ENCODE peak calls at places on chromosomes 2 and 18, in five cellular contexts. L is mesenchymal stem cell, X is breast epithelium, I is H9, R is left ventricle myocardium inferior. Y is an unnamed sample. For H3K4me1, the result is how much of the 10 kb centered on the place peaks cover.

GRCh38 chr2:60550151-60550983 is 3.1 kb downstream of the BCL11A start:
- DNase-seq in L (peak), X (peak), I (peak), R (peak), Y (peak)

GRCh38 chr18:2587788-2588187 is 16.4 kb downstream of the NDC80 start:
- DNase-seq in L (no peak), X (no peak), I (no peak), R (no peak), Y (no peak)

GRCh38 chr2:199987586-199987985 is 32.2 kb downstream of the MAIP1 start:
- DNase-seq in L (no peak), X (no peak), I (no peak), R (no peak), Y (no peak)

GRCh38 chr18:47247833-47248609 is 3.4 kb downstream of the SKOR2 start:
- DNase-seq in L (no peak), X (no peak), I (peak), R (no peak), Y (no peak)

GRCh38 chr2:42386684-42387083 is 25.7 kb upstream of the COX7A2L start:
- DNase-seq in L (no peak), X (no peak), I (no peak), R (no peak), Y (no peak)

GRCh38 chr2:72185166-72185565 is 37.5 kb upstream of the CYP26B1 start:
- DNase-seq in L (no peak), X (no peak), I (no peak), R (no peak), Y (no peak)

GRCh38 chr2:121359937-121360565 is 75.0 kb upstream of the TFCP2L1 start:
- DNase-seq in L (no peak), X (no peak), I (no peak), R (peak), Y (peak)

GRCh38 chr18:70985948-70986347 is 697.1 kb downstream of the SOCS6 start:
- DNase-seq in L (no peak), X (no peak), I (no peak), R (no peak), Y (no peak)

GRCh38 chr18:23133860-23134779 is 1.2 kb upstream of the CABLES1 start:
- DNase-seq in L (no peak), X (peak), I (peak), R (no peak), Y (no peak)

GRCh38 chr2:135843671-135844070 is 6.7 kb upstream of the LCT start:
- DNase-seq in L (peak), X (no peak), I (no peak), R (no peak), Y (no peak)

GRCh38 chr2:25548587-25548986 is 124.8 kb downstream of the DTNB start:
- DNase-seq in L (peak), X (no peak), I (no peak), R (no peak), Y (no peak)

GRCh38 chr2:33614190-33614589 is 15.1 kb upstream of the FAM98A start:
- DNase-seq in L (no peak), X (no peak), I (no peak), R (no peak), Y (no peak)

GRCh38 chr18:63178526-63178880 is 141.1 kb downstream of the BCL2 start:
- DNase-seq in L (no peak), X (peak), I (no peak), R (peak), Y (peak)

GRCh38 chr18:13272411-13272810 is 53.9 kb downstream of the LDLRAD4 start:
- DNase-seq in L (no peak), X (no peak), I (no peak), R (peak), Y (no peak)

GRCh38 chr18:59516356-59517155 is 157.5 kb upstream of the LMAN1 start:
- DNase-seq in L (peak), X (no peak), I (no peak), R (peak), Y (no peak)

GRCh38 chr18:59512025-59512710 is 153.1 kb upstream of the LMAN1 start:
- DNase-seq in L (no peak), X (no peak), I (no peak), R (no peak), Y (no peak)

GRCh38 chr18:59517446-59518171 is 158.5 kb upstream of the LMAN1 start:
- DNase-seq in L (peak), X (no peak), I (no peak), R (no peak), Y (no peak)

GRCh38 chr18:59514193-59514592 is 155.1 kb upstream of the LMAN1 start:
- DNase-seq in L (peak), X (no peak), I (no peak), R (peak), Y (peak)

DNA sequence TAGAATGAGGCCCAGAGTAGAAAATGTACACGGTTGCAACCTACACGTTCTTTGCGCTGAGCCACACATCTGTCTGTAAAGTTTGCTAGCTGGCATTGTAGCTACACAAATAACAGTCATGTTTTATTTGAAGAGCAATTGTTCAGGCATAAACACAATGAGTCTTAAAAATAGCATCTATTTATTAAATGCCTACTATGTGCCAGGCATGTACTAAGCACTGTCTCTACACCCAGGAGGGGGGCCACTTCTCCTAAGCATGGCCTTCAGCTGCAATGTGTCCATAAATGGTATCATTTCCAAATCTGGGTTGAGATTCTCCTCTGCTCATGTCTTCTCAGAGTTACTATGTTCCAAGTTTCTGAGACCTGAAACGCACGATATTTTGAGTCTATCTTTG is 156.1 kb upstream of the LMAN1 start:
- DNase-seq in L (no peak), X (no peak), I (no peak), R (no peak), Y (no peak)
- H3K4me1 ChIP-seq in L (under half), X (under half), I (under half), R (half or more), Y (under half)

GRCh38 chr2:113895301-113895700 is 5.4 kb downstream of the ACTR3 start:
- DNase-seq in L (no peak), X (no peak), I (no peak), R (no peak), Y (no peak)

GRCh38 chr2:113895819-113896563 is 6.1 kb downstream of the ACTR3 start:
- DNase-seq in L (no peak), X (no peak), I (no peak), R (no peak), Y (no peak)

GRCh38 chr2:113899166-113899565 is 9.3 kb downstream of the ACTR3 start:
- DNase-seq in L (no peak), X (no peak), I (no peak), R (no peak), Y (no peak)

GRCh38 chr2:113894156-113894743 is 4.4 kb downstream of the ACTR3 start:
- DNase-seq in L (peak), X (no peak), I (no peak), R (no peak), Y (no peak)

GRCh38 chr2:113896791-113897190 is 6.9 kb downstream of the ACTR3 start:
- DNase-seq in L (no peak), X (no peak), I (no peak), R (no peak), Y (no peak)
- H3K4me1 ChIP-seq in L (under half), X (under half), I (under half), R (half or more), Y (half or more)

DNA sequence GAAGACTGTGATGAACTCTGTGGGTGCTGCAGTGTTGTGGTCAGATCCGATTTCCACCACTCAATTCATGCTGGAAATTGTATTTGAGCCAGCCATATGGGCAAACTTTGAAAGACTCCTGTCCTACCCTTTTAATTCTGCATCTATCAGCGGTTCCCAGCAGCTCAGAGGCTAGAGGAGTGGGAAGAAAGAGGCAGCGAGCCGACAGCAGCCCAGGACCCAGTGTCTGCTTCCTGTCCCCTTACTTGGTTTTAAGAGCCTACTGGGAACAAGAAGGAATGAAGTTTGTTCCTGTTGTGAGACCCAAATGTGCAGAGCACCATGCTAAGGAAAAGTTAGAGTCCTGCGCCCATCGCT is 72.7 kb upstream of the FOSL2 start:
- DNase-seq in L (no peak), X (no peak), I (no peak), R (no peak), Y (no peak)
- H3K4me1 ChIP-seq in L (under half), X (under half), I (under half), R (under half), Y (under half)

GRCh38 chr2:152471499-152471898 is 136.5 kb downstream of the FMNL2 start:
- DNase-seq in L (no peak), X (no peak), I (no peak), R (no peak), Y (no peak)
- H3K4me1 ChIP-seq in L (under half), X (under half), I (under half), R (half or more), Y (half or more)

DNA sequence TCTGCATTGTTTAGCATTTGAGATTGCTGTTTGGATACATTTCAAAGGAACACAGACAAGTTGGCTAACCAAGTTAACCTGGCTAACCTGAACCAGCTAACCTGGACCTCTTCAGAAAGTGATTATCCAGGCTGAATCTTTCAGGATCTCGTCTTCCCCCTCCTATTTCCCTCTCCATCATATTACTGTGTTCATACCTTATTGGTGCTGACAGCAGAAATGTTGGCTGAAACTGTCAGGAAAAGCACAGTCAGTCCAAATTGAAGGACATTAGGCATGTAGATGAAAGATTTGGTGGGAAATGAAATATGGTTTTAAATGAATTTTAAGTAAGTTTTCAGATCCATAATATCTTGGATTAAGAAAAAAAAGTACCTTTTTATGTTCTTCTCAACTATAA is 92.5 kb upstream of the NEUROD1 start:
- DNase-seq in L (no peak), X (no peak), I (no peak), R (no peak), Y (no peak)
- H3K4me1 ChIP-seq in L (under half), X (under half), I (under half), R (under half), Y (under half)

DNA sequence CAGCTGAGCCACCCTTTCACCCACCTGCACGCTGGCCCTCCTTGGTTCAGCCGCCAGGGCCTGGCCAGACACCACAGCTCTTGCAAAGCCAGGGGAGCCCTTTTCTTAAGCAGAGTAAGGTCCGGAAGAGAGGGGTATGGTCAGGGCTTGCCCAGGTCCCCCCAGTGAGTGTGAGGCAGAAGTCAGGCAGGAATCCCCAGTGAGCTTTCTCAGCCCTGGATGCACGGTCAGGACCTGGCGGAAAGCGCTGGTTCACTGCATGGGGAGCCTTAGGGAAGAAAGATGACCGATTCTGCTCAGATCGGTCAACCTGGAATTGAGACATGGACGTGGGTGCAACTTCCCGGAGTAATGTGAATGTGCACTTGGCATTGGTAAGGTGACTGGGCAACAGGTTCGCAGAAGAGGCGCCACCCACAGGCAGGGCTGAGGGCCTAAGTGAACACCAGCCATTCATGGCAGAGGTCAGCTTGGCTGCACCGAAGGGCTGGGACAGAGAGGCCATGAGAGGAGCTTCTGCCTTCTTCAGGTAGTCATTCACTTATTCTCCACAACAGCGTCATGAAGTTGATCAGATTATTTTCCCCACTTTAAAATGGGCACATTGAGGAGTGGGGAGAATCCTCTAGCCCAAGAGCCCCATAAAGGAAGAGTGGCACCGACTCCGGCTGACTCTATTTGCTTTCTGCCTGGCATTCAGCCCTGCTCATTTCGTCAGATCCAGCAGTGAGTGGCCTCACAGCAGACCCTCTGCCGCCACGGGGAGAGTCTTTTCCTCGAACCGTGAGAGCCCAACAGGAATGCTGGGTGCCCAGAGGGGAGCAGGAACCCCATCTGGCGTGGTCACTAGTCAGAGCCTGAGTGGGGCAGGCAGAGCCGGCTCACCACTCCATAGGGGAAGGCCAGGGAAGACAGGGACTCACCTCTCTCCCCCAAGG is 35.8 kb downstream of the SCTR start:
- DNase-seq in L (no peak), X (no peak), I (no peak), R (no peak), Y (no peak)
- H3K4me1 ChIP-seq in L (half or more), X (under half), I (under half), R (half or more), Y (half or more)

GRCh38 chr2:172970660-172971059 is 105.0 kb upstream of the MAP3K20 start:
- DNase-seq in L (no peak), X (no peak), I (no peak), R (no peak), Y (no peak)
- H3K4me1 ChIP-seq in L (under half), X (under half), I (under half), R (under half), Y (under half)

DNA sequence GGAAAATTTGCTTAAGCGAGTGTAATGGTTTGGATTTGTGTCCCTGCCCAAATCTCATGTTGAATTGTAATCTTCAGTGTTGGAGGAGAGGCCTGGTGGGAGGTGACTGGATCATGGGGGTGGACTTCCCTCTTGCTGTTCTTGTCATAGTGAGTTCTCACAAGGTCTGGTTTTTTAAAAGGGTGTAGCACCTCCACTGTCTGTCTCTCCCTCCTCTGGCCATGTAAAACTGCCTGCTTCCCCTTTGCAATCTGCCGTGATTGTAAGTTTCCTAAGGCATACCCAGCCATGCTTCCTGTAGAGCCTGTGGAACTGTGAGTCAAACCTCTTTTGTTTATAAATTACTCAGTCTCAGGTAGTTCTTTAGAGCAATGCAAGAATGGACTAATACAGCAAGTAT is 6.6 kb downstream of the YIPF4 start:
- DNase-seq in L (peak), X (no peak), I (no peak), R (no peak), Y (no peak)
- H3K4me1 ChIP-seq in L (under half), X (under half), I (under half), R (half or more), Y (under half)

GRCh38 chr2:23411752-23412431 is 26.9 kb downstream of the KLHL29 start:
- DNase-seq in L (peak), X (no peak), I (no peak), R (no peak), Y (no peak)

GRCh38 chr2:23414876-23415275 is 29.9 kb downstream of the KLHL29 start:
- DNase-seq in L (peak), X (no peak), I (peak), R (no peak), Y (no peak)

GRCh38 chr2:23412556-23413155 is 27.7 kb downstream of the KLHL29 start:
- DNase-seq in L (peak), X (no peak), I (no peak), R (no peak), Y (no peak)

GRCh38 chr2:23413641-23414040 is 28.7 kb downstream of the KLHL29 start:
- DNase-seq in L (no peak), X (no peak), I (no peak), R (no peak), Y (no peak)

GRCh38 chr2:23414106-23414505 is 29.1 kb downstream of the KLHL29 start:
- DNase-seq in L (no peak), X (no peak), I (no peak), R (no peak), Y (no peak)
- H3K4me1 ChIP-seq in L (under half), X (under half), I (under half), R (under half), Y (under half)